ENCODE peak calls at places on chromosome 4, in five cellular contexts. W is tibial artery; C is stimulated activated naive CD4-positive, alpha-beta T cell; N is M059J; U is GM12891. V is an unnamed sample.

GRCh38 chr4:99759346-99759984 is 57.2 kb upstream of the DAPP1 start:
- DNase-seq in C (no peak), W (no peak), U (no peak), N (no peak), V (no peak)

GRCh38 chr4:145320269-145320668 is 139.9 kb upstream of the OTUD4 start:
- DNase-seq in W (no peak), C (no peak), U (no peak), N (peak), V (no peak)

GRCh38 chr4:99811850-99812249 is 4.8 kb upstream of the DAPP1 start:
- DNase-seq in W (no peak), C (peak), N (peak), U (no peak), V (no peak)

GRCh38 chr4:55757356-55758024 is 62.1 kb upstream of the EXOC1L start:
- DNase-seq in W (no peak), C (no peak), N (no peak), U (no peak), V (no peak)

GRCh38 chr4:1810765-1811164 is 17.7 kb downstream of the FGFR3 start:
- DNase-seq in C (no peak), U (no peak), W (no peak), N (no peak), V (no peak)

GRCh38 chr4:153211986-153212720 is 7.9 kb downstream of the TRIM2 start:
- DNase-seq in U (no peak), W (no peak), C (no peak), N (peak), V (no peak)

GRCh38 chr4:174702974-174703478 is 126.0 kb downstream of the GLRA3 start:
- DNase-seq in C (no peak), N (peak), W (no peak), U (no peak), V (no peak)

GRCh38 chr4:57633212-57633859 is 523.2 kb upstream of the IGFBP7 start:
- DNase-seq in C (no peak), U (no peak), W (no peak), N (no peak), V (no peak)

GRCh38 chr4:134201216-134202098 is at the start of gene PABPC4L:
- DNase-seq in W (peak), C (no peak), N (peak), U (no peak), V (peak)

V was measured in sigmoid colon.